ENCODE peak calls at places on chromosomes 3 and 15, in four cellular contexts. I is iris pigment epithelial cell, Z is HuH-7, A is HL-60. J is an unnamed sample.

GRCh38 chr3:30770387-30770786 is 124.1 kb downstream of the GADL1 start:
- DNase-seq in Z (peak), A (no peak), I (peak), J (peak)

GRCh38 chr3:185558395-185558794 is 6.0 kb upstream of the LIPH start:
- DNase-seq in Z (peak), I (peak), A (no peak), J (peak)

GRCh38 chr15:26872206-26872605 is 5.3 kb downstream of the GABRA5 start:
- DNase-seq in I (no peak), A (no peak), Z (no peak), J (no peak)

GRCh38 chr3:180036678-180037455 is at the start of gene PEX5L:
- DNase-seq in I (peak), Z (peak), A (peak), J (no peak)

GRCh38 chr3:177722386-177722785 is 525.1 kb upstream of the TBL1XR1 start:
- DNase-seq in I (no peak), A (no peak), Z (no peak), J (peak)

GRCh38 chr3:55879901-55880331 is 392.8 kb upstream of the WNT5A start:
- DNase-seq in I (peak), Z (no peak), A (no peak), J (no peak)

GRCh38 chr15:65395567-65396185 is 17.9 kb upstream of the IGDCC3 start:
- DNase-seq in Z (no peak), A (no peak), I (no peak), J (no peak)

GRCh38 chr3:28068342-28068741 is 173.1 kb upstream of the CMC1 start:
- DNase-seq in A (no peak), Z (no peak), I (no peak), J (no peak)

GRCh38 chr3:120324185-120324584 is 25.0 kb downstream of the LRRC58 start:
- DNase-seq in I (peak), Z (no peak), A (no peak), J (no peak)

GRCh38 chr3:195762611-195763247 is 42.0 kb downstream of the MUC20 start:
- DNase-seq in A (no peak), I (no peak), Z (no peak), J (no peak)

GRCh38 chr15:95291878-95292472 is 1038.5 kb upstream of the NR2F2 start:
- DNase-seq in Z (peak), A (peak), I (peak), J (peak)

GRCh38 chr3:16329792-16330061 is 64.7 kb downstream of the OXNAD1 start:
- DNase-seq in I (no peak), Z (no peak), A (no peak), J (no peak)

GRCh38 chr3:37768107-37768809 is 93.4 kb upstream of the CTDSPL start:
- DNase-seq in I (peak), A (no peak), Z (peak), J (peak)

GRCh38 chr3:103126111-103126510 is 691.3 kb downstream of the ZPLD1 start:
- DNase-seq in Z (peak), A (no peak), I (no peak), J (peak)

GRCh38 chr3:16918683-16919025 is 33.9 kb downstream of the PLCL2 start:
- DNase-seq in A (no peak), I (no peak), Z (no peak), J (no peak)

GRCh38 chr15:95032181-95032580 is 800.8 kb downstream of the MCTP2 start:
- DNase-seq in A (no peak), I (peak), Z (no peak), J (no peak)

GRCh38 chr15:50167112-50167511 is 14.9 kb upstream of the SLC27A2 start:
- DNase-seq in A (no peak), I (no peak), Z (no peak), J (no peak)

GRCh38 chr3:56277236-56277635 is 191.0 kb downstream of the ERC2 start:
- DNase-seq in I (no peak), A (no peak), Z (no peak), J (no peak)

GRCh38 chr3:184691397-184692131 is 20.3 kb downstream of the MAGEF1 start:
- DNase-seq in Z (no peak), I (peak), A (peak), J (no peak)

GRCh38 chr3:128260275-128260674 is 107.0 kb downstream of the EEFSEC start:
- DNase-seq in I (no peak), A (no peak), Z (no peak), J (no peak)

GRCh38 chr3:45758871-45759270 is 37.5 kb downstream of the SLC6A20 start:
- DNase-seq in Z (no peak), A (no peak), I (no peak), J (no peak)

GRCh38 chr15:75230524-75231371 is 27.4 kb upstream of the GOLGA6C start:
- DNase-seq in I (no peak), Z (no peak), A (no peak), J (no peak)

GRCh38 chr15:45386420-45386819 is 8.1 kb upstream of the GATM start:
- DNase-seq in A (no peak), Z (no peak), I (no peak), J (no peak)

GRCh38 chr3:25834346-25834745 is 44.5 kb downstream of the OXSM start:
- DNase-seq in I (no peak), Z (no peak), A (no peak), J (no peak)

GRCh38 chr3:151130437-151130836 is 45.0 kb downstream of the MED12L start:
- DNase-seq in Z (peak), A (no peak), I (no peak), J (no peak)

GRCh38 chr3:155243512-155243921 is 50.0 kb downstream of the STRIT1 start:
- DNase-seq in Z (no peak), I (peak), A (no peak), J (no peak)

GRCh38 chr3:63056932-63057331 is 181.7 kb upstream of the CADPS start:
- DNase-seq in A (no peak), Z (no peak), I (no peak), J (no peak)

GRCh38 chr15:41746802-41747201 is 27.5 kb upstream of the MAPKBP1 start:
- DNase-seq in A (no peak), Z (no peak), I (peak), J (no peak)

GRCh38 chr15:73125219-73125618 is 73.0 kb downstream of the NEO1 start:
- DNase-seq in I (peak), A (no peak), Z (no peak), J (no peak)

GRCh38 chr3:24129549-24129948 is 184.5 kb downstream of the NR1D2 start:
- DNase-seq in A (no peak), Z (no peak), I (no peak), J (no peak)

GRCh38 chr3:46517016-46517770 is 19.4 kb downstream of the RTP3 start:
- DNase-seq in Z (no peak), A (no peak), I (peak), J (no peak)

GRCh38 chr3:52245322-52246263 is at the start of gene PPM1M:
- DNase-seq in A (no peak), I (peak), Z (peak), J (peak)

GRCh38 chr15:85097250-85097649 is 115.6 kb downstream of the PDE8A start:
- DNase-seq in A (no peak), Z (no peak), I (no peak), J (no peak)

GRCh38 chr3:149180057-149180573 is 41.5 kb downstream of the CP start:
- DNase-seq in A (no peak), I (peak), Z (no peak), J (peak)

GRCh38 chr15:94230886-94231727 is at the start of gene MCTP2:
- DNase-seq in A (peak), I (peak), Z (no peak), J (peak)